ENCODE peak calls at places on chromosome 11, in eight cellular contexts. I is GM10248, V is chondrocyte, G is B cell, B is lower leg skin, P is fibroblast of lung, M is esophagus muscularis mucosa, J is fibroblast of mammary gland. N is an unnamed sample.

GRCh38 chr11:84894666-84895065 is 732.5 kb downstream of the DLG2 start:
- DNase-seq in P (no peak), V (no peak), J (no peak), M (no peak), B (no peak), I (no peak), G (no peak), N (no peak)

GRCh38 chr11:43830928-43831440 is 49.6 kb upstream of the ALKBH3 start:
- DNase-seq in M (no peak), P (peak), G (no peak), V (no peak), B (no peak), I (no peak), J (peak), N (peak)

GRCh38 chr11:47280860-47281259 is 10.9 kb downstream of the MADD start:
- DNase-seq in B (no peak), J (no peak), G (no peak), M (no peak), I (no peak), V (no peak), P (no peak), N (no peak)

GRCh38 chr11:66854729-66855211 is 2.1 kb upstream of the LRFN4 start:
- DNase-seq in M (no peak), J (no peak), V (peak), B (no peak), I (no peak), P (no peak), G (peak), N (no peak)

GRCh38 chr11:28822596-28822995 is 714.4 kb downstream of the METTL15 start:
- DNase-seq in B (no peak), I (no peak), J (no peak), G (no peak), M (no peak), P (peak), V (no peak), N (no peak)

GRCh38 chr11:106276859-106277436 is 199.5 kb downstream of the AASDHPPT start:
- DNase-seq in G (no peak), J (peak), B (no peak), I (no peak), V (no peak), P (peak), M (no peak), N (no peak)

GRCh38 chr11:22192642-22193347 is at the start of gene ANO5:
- DNase-seq in J (no peak), V (peak), P (peak), B (peak), M (no peak), I (peak), G (peak), N (peak)

GRCh38 chr11:118953265-118953664 is 2.8 kb upstream of the UPK2 start:
- DNase-seq in G (no peak), V (no peak), B (no peak), M (no peak), I (no peak), P (peak), J (no peak), N (no peak)

GRCh38 chr11:26901162-26901561 is 92.8 kb upstream of the FIBIN start:
- DNase-seq in M (no peak), B (no peak), G (no peak), V (no peak), I (no peak), P (peak), J (peak), N (no peak)

GRCh38 chr11:28146123-28146751 is 38.0 kb downstream of the METTL15 start:
- DNase-seq in I (no peak), V (no peak), P (peak), G (no peak), M (no peak), J (peak), B (no peak), N (no peak)

GRCh38 chr11:62905927-62906531 is 15.1 kb downstream of the CHRM1 start:
- DNase-seq in G (peak), M (peak), J (peak), I (peak), P (peak), V (no peak), B (peak), N (peak)

GRCh38 chr11:64318694-64319420 is 936 bp downstream of the PRDX5 start:
- DNase-seq in M (no peak), P (no peak), V (no peak), I (no peak), G (no peak), B (no peak), J (no peak), N (no peak)

DNA sequence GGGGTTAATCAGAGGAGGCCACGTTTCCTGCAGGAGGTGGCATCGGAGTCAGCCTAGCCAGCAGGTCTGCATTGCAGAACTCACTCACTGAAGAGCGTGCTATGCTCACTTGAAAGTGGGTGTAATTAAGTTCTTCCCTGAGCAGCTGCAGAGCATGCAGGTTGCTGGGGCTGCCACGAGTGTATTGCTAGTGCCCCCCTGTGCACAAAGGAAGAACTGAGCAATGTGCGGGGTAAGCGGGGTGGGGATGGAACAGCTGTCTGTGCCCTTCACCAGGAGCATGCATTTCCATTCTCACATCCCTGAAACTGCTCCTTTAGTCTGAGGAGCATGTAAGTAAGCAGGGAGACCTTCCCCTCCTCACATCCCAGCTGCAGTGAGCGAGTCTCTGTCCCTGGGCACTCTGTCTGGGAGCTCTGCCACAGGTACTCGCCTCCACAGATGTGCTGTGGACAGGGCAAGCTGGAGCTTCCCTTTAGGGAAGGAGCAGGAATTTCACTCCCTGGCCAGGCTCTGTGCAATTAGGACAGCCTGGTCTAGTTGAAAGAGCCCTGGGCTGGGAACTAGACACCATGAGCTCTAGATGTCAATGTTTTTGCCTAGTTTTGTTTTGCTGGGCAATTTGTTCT is 1031.8 kb downstream of the NTM start:
- DNase-seq in I (peak), V (no peak), J (no peak), B (no peak), P (peak), M (peak), G (no peak), N (no peak)
- TF ChIP-seq CTCF in I (peak), V (peak), J (no peak), B (no peak), P (peak), M (peak), G (no peak), N (no peak)

GRCh38 chr11:45884596-45885185 is 760 bp upstream of the MAPK8IP1 start:
- DNase-seq in I (no peak), P (no peak), B (no peak), J (no peak), V (peak), M (no peak), G (no peak), N (no peak)

GRCh38 chr11:45885921-45886721 is 670 bp downstream of the MAPK8IP1 start:
- DNase-seq in M (no peak), B (no peak), J (no peak), I (no peak), P (no peak), V (peak), G (no peak), N (no peak)

GRCh38 chr11:45886816-45887520 is 1.5 kb downstream of the MAPK8IP1 start:
- DNase-seq in V (peak), I (no peak), M (no peak), G (no peak), P (no peak), B (no peak), J (no peak), N (no peak)

GRCh38 chr11:45887587-45887986 is 2.1 kb downstream of the MAPK8IP1 start:
- DNase-seq in M (no peak), B (no peak), J (no peak), I (no peak), V (no peak), G (no peak), P (no peak), N (no peak)

GRCh38 chr11:45885274-45885920 is at the start of gene MAPK8IP1:
- DNase-seq in G (peak), V (peak), P (no peak), J (peak), B (no peak), M (no peak), I (peak), N (no peak)
- TF ChIP-seq CTCF in G (no peak), V (no peak), P (no peak), J (no peak), B (no peak), M (no peak), I (no peak), N (no peak)

GRCh38 chr11:9756878-9757277 is 93.0 kb downstream of the SWAP70 start:
- DNase-seq in V (no peak), B (no peak), I (no peak), M (no peak), P (no peak), J (no peak), G (no peak), N (no peak)

GRCh38 chr11:9760180-9760550 is 96.3 kb downstream of the SWAP70 start:
- DNase-seq in B (peak), I (no peak), V (peak), P (peak), J (peak), G (no peak), M (peak), N (peak)

GRCh38 chr11:9759519-9760179 is 95.8 kb downstream of the SWAP70 start:
- DNase-seq in M (peak), J (peak), B (peak), V (peak), G (peak), I (peak), P (peak), N (peak)

GRCh38 chr11:9757809-9758675 is 94.2 kb downstream of the SWAP70 start:
- DNase-seq in G (peak), M (peak), J (peak), V (no peak), B (peak), I (peak), P (peak), N (peak)

GRCh38 chr11:9758676-9759518 is 95.0 kb downstream of the SWAP70 start:
- DNase-seq in G (peak), I (peak), P (peak), B (peak), J (peak), V (peak), M (no peak), N (peak)
- TF ChIP-seq CTCF in G (no peak), I (peak), P (peak), B (no peak), J (peak), V (no peak), M (peak), N (no peak)

GRCh38 chr11:124670732-124671131 is 2.8 kb downstream of the SIAE start:
- DNase-seq in V (no peak), B (no peak), G (peak), M (no peak), J (peak), I (no peak), P (no peak), N (no peak)
- TF ChIP-seq CTCF in V (no peak), B (no peak), G (no peak), M (no peak), J (no peak), I (no peak), P (no peak), N (no peak)

GRCh38 chr11:8581300-8581699 is 12.7 kb downstream of the STK33 start:
- DNase-seq in G (no peak), P (peak), B (no peak), I (no peak), V (no peak), M (no peak), J (peak), N (no peak)

GRCh38 chr11:8573750-8574149 is 20.3 kb downstream of the STK33 start:
- DNase-seq in I (no peak), J (no peak), V (no peak), P (no peak), G (no peak), B (no peak), M (no peak), N (no peak)

GRCh38 chr11:8574798-8575197 is 19.2 kb downstream of the STK33 start:
- DNase-seq in B (no peak), V (no peak), M (no peak), P (no peak), J (no peak), I (no peak), G (no peak), N (no peak)

GRCh38 chr11:8577791-8578581 is 16.0 kb downstream of the STK33 start:
- DNase-seq in P (peak), J (peak), I (no peak), V (no peak), G (no peak), B (no peak), M (no peak), N (no peak)
- TF ChIP-seq CTCF in P (no peak), J (no peak), I (no peak), V (no peak), G (no peak), B (no peak), M (no peak), N (no peak)

DNA sequence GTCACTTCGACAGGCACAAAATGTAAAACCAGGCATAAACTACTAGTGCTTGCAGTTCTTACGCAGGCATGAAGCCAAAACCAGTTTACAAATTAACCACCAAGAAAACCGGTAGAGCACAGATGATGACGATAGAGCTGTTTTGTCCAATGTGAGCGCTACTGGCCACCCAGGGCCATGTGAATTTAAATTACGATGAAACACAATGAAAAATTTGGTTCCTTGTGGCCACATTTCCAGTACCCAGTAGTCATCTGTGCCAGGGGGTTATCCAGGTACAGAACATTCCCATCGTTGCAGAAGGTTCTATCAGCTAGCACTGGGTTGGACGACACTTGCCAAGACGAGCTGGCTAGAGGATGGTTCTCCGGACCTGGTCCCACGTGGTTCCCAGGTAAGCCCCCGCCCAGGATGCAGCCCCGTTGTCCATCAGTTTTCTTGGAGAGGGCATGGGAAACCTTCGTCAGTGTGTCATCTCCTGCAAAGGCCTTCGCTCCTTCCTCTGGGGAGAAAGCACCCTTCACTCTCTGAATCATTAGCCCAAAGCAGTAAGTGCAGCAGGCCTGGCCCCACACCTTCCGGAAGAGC is 1.1 kb upstream of the CD81 start:
- DNase-seq in P (no peak), G (no peak), V (peak), M (no peak), I (no peak), J (no peak), B (peak), N (no peak)
- TF ChIP-seq CTCF in P (no peak), G (no peak), V (no peak), M (no peak), I (no peak), J (no peak), B (no peak), N (no peak)

GRCh38 chr11:79160786-79161403 is 279.9 kb downstream of the TENM4 start:
- DNase-seq in M (peak), V (no peak), I (no peak), G (no peak), P (peak), J (peak), B (no peak), N (no peak)
- TF ChIP-seq CTCF in M (peak), V (peak), I (no peak), G (no peak), P (peak), J (peak), B (no peak), N (no peak)

GRCh38 chr11:96217206-96217605 is 125.8 kb downstream of the MAML2 start:
- DNase-seq in B (no peak), J (no peak), M (no peak), I (no peak), P (no peak), V (no peak), G (no peak), N (no peak)
- TF ChIP-seq CTCF in B (no peak), J (no peak), M (no peak), I (no peak), P (no peak), V (no peak), G (no peak), N (no peak)

DNA sequence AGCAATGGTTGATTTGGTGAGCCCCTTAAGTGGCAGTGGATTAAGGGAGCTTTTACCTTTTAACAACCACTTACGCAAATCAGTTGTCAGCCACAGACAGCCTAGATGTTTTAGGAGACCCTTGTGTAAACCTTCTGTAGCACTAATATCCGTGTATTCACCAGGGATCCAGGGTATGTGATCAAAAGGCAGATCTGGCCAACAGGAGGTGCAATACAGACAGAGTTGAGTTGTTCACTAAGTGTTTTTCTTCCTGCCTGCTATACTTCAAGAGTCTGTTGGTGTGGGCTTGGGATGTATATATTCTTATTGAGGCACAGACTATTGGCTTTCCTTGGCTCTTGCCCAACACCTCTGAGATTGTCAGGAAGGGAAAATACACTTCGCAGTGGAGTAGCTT is 175.1 kb downstream of the FAT3 start:
- DNase-seq in B (no peak), M (no peak), G (no peak), J (no peak), P (no peak), V (no peak), I (no peak), N (no peak)
- TF ChIP-seq CTCF in B (no peak), M (no peak), G (no peak), J (peak), P (no peak), V (peak), I (no peak), N (no peak)